ENCODE peak calls at places on chromosomes 16 and 17, in seven cellular contexts. One of them, this sample, is unnamed.

GRCh38 chr17:61834610-61835009 is 28.7 kb downstream of the BRIP1 start:
- DNase-seq in lower leg skin: no peak
- DNase-seq in ascending aorta: no peak
- DNase-seq in thoracic aorta: no peak
- DNase-seq in adrenal gland: no peak
- DNase-seq in lung: no peak
- DNase-seq in Peyer's patch: no peak
- DNase-seq in this sample: no peak

GRCh38 chr16:68369697-68370096 is 58.9 kb downstream of the PRMT7 start:
- DNase-seq in adrenal gland: no peak
- DNase-seq in lung: no peak
- DNase-seq in Peyer's patch: no peak
- DNase-seq in lower leg skin: no peak
- DNase-seq in thoracic aorta: no peak
- DNase-seq in ascending aorta: no peak
- DNase-seq in this sample: peak; percentile 53

GRCh38 chr17:76151896-76152454 is 10.9 kb upstream of the FOXJ1 start:
- DNase-seq in adrenal gland: no peak
- DNase-seq in thoracic aorta: no peak
- DNase-seq in lung: no peak
- DNase-seq in ascending aorta: no peak
- DNase-seq in Peyer's patch: peak; percentile 20
- DNase-seq in lower leg skin: peak; percentile 32
- DNase-seq in this sample: no peak

GRCh38 chr16:75379339-75379738 is 54.0 kb downstream of the CFDP1 start:
- DNase-seq in lower leg skin: no peak
- DNase-seq in Peyer's patch: no peak
- DNase-seq in lung: no peak
- DNase-seq in thoracic aorta: no peak
- DNase-seq in adrenal gland: no peak
- DNase-seq in ascending aorta: no peak
- DNase-seq in this sample: peak; percentile 27

GRCh38 chr17:80260791-80261158 is at the start of gene RNF213:
- DNase-seq in adrenal gland: peak; percentile 66
- DNase-seq in lower leg skin: peak; percentile 90
- DNase-seq in lung: peak; percentile 41
- DNase-seq in thoracic aorta: no peak
- DNase-seq in ascending aorta: no peak
- DNase-seq in Peyer's patch: peak; percentile 85
- DNase-seq in this sample: no peak

GRCh38 chr16:7482596-7483290 is 150.1 kb downstream of the RBFOX1 start:
- DNase-seq in Peyer's patch: no peak
- DNase-seq in lung: no peak
- DNase-seq in thoracic aorta: no peak
- DNase-seq in adrenal gland: no peak
- DNase-seq in lower leg skin: no peak
- DNase-seq in ascending aorta: no peak
- DNase-seq in this sample: no peak

GRCh38 chr17:16214190-16215001 is 938 bp downstream of the NCOR1 start:
- DNase-seq in Peyer's patch: no peak
- DNase-seq in lower leg skin: no peak
- DNase-seq in lung: no peak
- DNase-seq in thoracic aorta: no peak
- DNase-seq in ascending aorta: no peak
- DNase-seq in adrenal gland: no peak
- DNase-seq in this sample: no peak

GRCh38 chr16:4345439-4346204 is 5.5 kb downstream of the PAM16 start:
- DNase-seq in Peyer's patch: no peak
- DNase-seq in ascending aorta: no peak
- DNase-seq in adrenal gland: peak; percentile 67
- DNase-seq in lung: no peak
- DNase-seq in thoracic aorta: no peak
- DNase-seq in lower leg skin: no peak
- DNase-seq in this sample: no peak

GRCh38 chr17:29178750-29179231 is 1.4 kb downstream of the MYO18A start:
- DNase-seq in Peyer's patch: peak; percentile 71
- DNase-seq in ascending aorta: no peak
- DNase-seq in thoracic aorta: no peak
- DNase-seq in lower leg skin: peak; percentile 86
- DNase-seq in lung: no peak
- DNase-seq in adrenal gland: peak; percentile 51
- DNase-seq in this sample: no peak

GRCh38 chr16:22786691-22787090 is 27.3 kb upstream of the HS3ST2 start:
- DNase-seq in thoracic aorta: no peak
- DNase-seq in Peyer's patch: no peak
- DNase-seq in lower leg skin: no peak
- DNase-seq in lung: no peak
- DNase-seq in ascending aorta: no peak
- DNase-seq in adrenal gland: no peak
- DNase-seq in this sample: no peak

GRCh38 chr17:50445730-50446305 is 19.8 kb downstream of the ACSF2 start:
- DNase-seq in lung: no peak
- DNase-seq in adrenal gland: no peak
- DNase-seq in thoracic aorta: no peak
- DNase-seq in Peyer's patch: no peak
- DNase-seq in ascending aorta: no peak
- DNase-seq in lower leg skin: no peak
- DNase-seq in this sample: no peak

GRCh38 chr17:60091908-60092331 is 13.2 kb upstream of the HEATR6 start:
- DNase-seq in Peyer's patch: no peak
- DNase-seq in lung: no peak
- DNase-seq in ascending aorta: no peak
- DNase-seq in adrenal gland: no peak
- DNase-seq in thoracic aorta: no peak
- DNase-seq in lower leg skin: no peak
- DNase-seq in this sample: no peak

GRCh38 chr16:24950275-24950674 is 64.9 kb downstream of the ARHGAP17 start:
- DNase-seq in lower leg skin: peak; percentile 61
- DNase-seq in ascending aorta: no peak
- DNase-seq in adrenal gland: peak; percentile 91
- DNase-seq in Peyer's patch: no peak
- DNase-seq in thoracic aorta: no peak
- DNase-seq in lung: no peak
- DNase-seq in this sample: no peak

GRCh38 chr17:80195671-80196529 is 24.2 kb downstream of the SGSH start:
- DNase-seq in Peyer's patch: no peak
- DNase-seq in lower leg skin: no peak
- DNase-seq in lung: no peak
- DNase-seq in ascending aorta: no peak
- DNase-seq in adrenal gland: no peak
- DNase-seq in thoracic aorta: no peak
- DNase-seq in this sample: no peak

GRCh38 chr16:56120447-56121155 is 70.7 kb upstream of the GNAO1 start:
- DNase-seq in lower leg skin: no peak
- DNase-seq in thoracic aorta: no peak
- DNase-seq in Peyer's patch: no peak
- DNase-seq in lung: no peak
- DNase-seq in adrenal gland: no peak
- DNase-seq in ascending aorta: no peak
- DNase-seq in this sample: no peak

GRCh38 chr16:69064164-69064563 is 41.3 kb upstream of the HAS3 start:
- DNase-seq in thoracic aorta: no peak
- DNase-seq in adrenal gland: no peak
- DNase-seq in ascending aorta: no peak
- DNase-seq in lung: no peak
- DNase-seq in Peyer's patch: no peak
- DNase-seq in lower leg skin: no peak
- DNase-seq in this sample: no peak

GRCh38 chr17:43754947-43755346 is 3.6 kb downstream of the SOST start:
- DNase-seq in adrenal gland: no peak
- DNase-seq in Peyer's patch: no peak
- DNase-seq in lower leg skin: no peak
- DNase-seq in thoracic aorta: no peak
- DNase-seq in lung: no peak
- DNase-seq in ascending aorta: no peak
- DNase-seq in this sample: no peak

GRCh38 chr16:89484923-89485679 is 5.3 kb downstream of the ANKRD11 start:
- DNase-seq in lung: no peak
- DNase-seq in Peyer's patch: no peak
- DNase-seq in thoracic aorta: no peak
- DNase-seq in adrenal gland: no peak
- DNase-seq in ascending aorta: no peak
- DNase-seq in lower leg skin: no peak
- DNase-seq in this sample: no peak

GRCh38 chr16:66359811-66360608 is 6.5 kb upstream of the CDH5 start:
- DNase-seq in thoracic aorta: no peak
- DNase-seq in adrenal gland: peak; percentile 73
- DNase-seq in lung: no peak
- DNase-seq in ascending aorta: no peak
- DNase-seq in lower leg skin: no peak
- DNase-seq in Peyer's patch: no peak
- DNase-seq in this sample: no peak

GRCh38 chr17:79326814-79327213 is 252.2 kb downstream of the ENGASE start:
- DNase-seq in ascending aorta: no peak
- DNase-seq in thoracic aorta: no peak
- DNase-seq in lung: no peak
- DNase-seq in lower leg skin: no peak
- DNase-seq in adrenal gland: no peak
- DNase-seq in Peyer's patch: no peak
- DNase-seq in this sample: no peak

GRCh38 chr17:17682737-17683675 is 1.7 kb downstream of the RAI1 start:
- DNase-seq in Peyer's patch: peak; percentile 80
- DNase-seq in lung: peak; percentile 69
- DNase-seq in thoracic aorta: no peak
- DNase-seq in lower leg skin: peak; percentile 91
- DNase-seq in adrenal gland: peak; percentile 92
- DNase-seq in ascending aorta: no peak
- DNase-seq in this sample: no peak

GRCh38 chr17:15659663-15660062 is 24.4 kb downstream of the TRIM16 start:
- DNase-seq in ascending aorta: no peak
- DNase-seq in lower leg skin: peak; percentile 68
- DNase-seq in lung: peak; percentile 80
- DNase-seq in thoracic aorta: no peak
- DNase-seq in adrenal gland: peak; percentile 73
- DNase-seq in Peyer's patch: no peak
- DNase-seq in this sample: no peak

GRCh38 chr17:49664706-49665211 is 13.1 kb downstream of the SPOP start:
- DNase-seq in lung: no peak
- DNase-seq in ascending aorta: no peak
- DNase-seq in Peyer's patch: no peak
- DNase-seq in adrenal gland: no peak
- DNase-seq in thoracic aorta: no peak
- DNase-seq in lower leg skin: no peak
- DNase-seq in this sample: no peak

DNA sequence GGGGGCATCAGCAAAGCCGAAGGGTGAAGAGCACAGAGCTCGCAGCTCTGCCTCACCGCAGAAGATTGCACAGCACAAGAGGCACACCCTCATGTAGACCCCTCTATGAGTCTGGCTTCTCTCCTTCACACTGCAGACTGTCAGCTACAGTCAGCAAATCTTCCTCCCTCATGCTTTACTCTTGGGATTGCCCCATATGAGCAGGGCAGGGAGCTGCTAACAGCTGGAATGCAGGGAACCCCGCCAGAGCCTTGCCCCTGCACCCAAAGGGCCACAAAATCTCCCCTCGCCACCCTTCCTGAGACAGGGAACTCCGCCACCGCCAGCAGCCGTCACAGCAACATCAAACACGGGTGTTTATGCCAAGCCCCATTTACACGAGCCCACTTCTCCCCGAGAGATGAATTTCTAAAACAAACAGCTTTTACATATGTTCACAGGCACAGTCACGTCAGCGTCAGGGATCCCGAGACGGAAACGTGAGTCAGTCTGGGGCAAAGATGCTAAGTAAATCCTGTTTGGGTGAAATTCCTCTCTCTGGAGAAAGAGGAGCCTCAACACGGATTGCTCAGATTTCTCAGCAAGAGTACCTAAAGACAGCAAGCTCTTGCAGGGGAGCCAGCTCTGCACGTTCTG is 121.8 kb downstream of the CDYL2 start:
- DNase-seq in thoracic aorta: no peak
- DNase-seq in lung: no peak
- DNase-seq in lower leg skin: no peak
- DNase-seq in Peyer's patch: no peak
- DNase-seq in adrenal gland: no peak
- DNase-seq in ascending aorta: no peak
- DNase-seq in this sample: no peak
- H3K4me3 ChIP-seq in thoracic aorta: no peak overlapping the region
- H3K4me3 ChIP-seq in lung: no peak overlapping the region
- H3K4me3 ChIP-seq in lower leg skin: no peak overlapping the region
- H3K4me3 ChIP-seq in Peyer's patch: no peak overlapping the region
- H3K4me3 ChIP-seq in adrenal gland: no peak overlapping the region
- H3K4me3 ChIP-seq in ascending aorta: no peak overlapping the region
- H3K4me3 ChIP-seq in this sample: no peak overlapping the region

DNA sequence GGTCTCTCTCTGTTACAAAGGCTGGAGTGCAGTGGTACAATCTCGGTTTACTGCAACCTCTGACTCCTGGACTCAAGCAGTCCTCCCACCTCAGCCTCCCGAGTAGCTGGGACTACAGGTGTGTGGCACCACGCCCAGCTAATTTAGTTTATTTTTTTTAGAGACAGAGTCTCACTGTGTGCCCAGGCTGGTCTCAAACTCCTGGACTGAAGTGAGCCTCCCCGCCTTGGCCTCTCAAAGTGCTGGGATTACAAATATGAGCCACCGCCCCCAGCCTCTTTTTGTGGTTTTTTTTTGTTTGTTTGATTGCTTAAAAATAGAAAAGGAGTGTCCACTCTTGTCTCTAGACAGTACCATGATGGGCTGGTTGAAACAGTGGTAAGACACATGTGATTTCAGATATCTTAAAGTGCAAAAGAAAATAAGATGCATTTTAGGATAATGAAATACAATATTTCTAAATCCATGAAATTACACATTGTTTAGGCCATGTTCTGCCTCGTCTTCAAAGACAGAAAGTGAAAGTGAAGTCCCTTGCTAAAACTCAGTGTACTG is 27.4 kb downstream of the KIAA0513 start:
- DNase-seq in thoracic aorta: no peak
- DNase-seq in adrenal gland: no peak
- DNase-seq in lower leg skin: no peak
- DNase-seq in ascending aorta: no peak
- DNase-seq in lung: no peak
- DNase-seq in Peyer's patch: no peak
- DNase-seq in this sample: no peak
- H3K4me3 ChIP-seq in thoracic aorta: peak overlapping the region; percentile 40
- H3K4me3 ChIP-seq in adrenal gland: peak overlapping the region; percentile 31
- H3K4me3 ChIP-seq in lower leg skin: no peak overlapping the region
- H3K4me3 ChIP-seq in ascending aorta: peak overlapping the region; percentile 37
- H3K4me3 ChIP-seq in lung: no peak overlapping the region
- H3K4me3 ChIP-seq in Peyer's patch: no peak overlapping the region
- H3K4me3 ChIP-seq in this sample: no peak overlapping the region

DNA sequence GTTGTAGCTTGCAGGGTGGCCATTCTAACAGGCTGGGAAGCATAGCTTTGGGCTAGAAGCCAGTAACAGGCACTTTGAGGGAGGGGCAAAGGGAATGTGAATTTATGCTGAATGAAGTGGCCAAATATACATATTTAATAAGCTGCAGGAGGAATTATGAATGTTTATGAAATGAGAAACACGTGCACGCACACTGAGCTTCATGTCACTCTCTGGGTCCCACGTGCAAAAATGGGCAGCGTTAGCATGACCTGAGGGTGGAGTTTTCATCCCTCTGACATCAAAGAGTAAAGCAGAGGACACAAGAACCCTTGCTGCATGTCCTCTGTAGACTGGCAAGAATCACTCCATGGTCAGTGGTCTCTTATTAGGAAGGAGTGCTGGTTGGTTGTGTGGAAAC is 337.0 kb downstream of the UTP18 start:
- DNase-seq in thoracic aorta: no peak
- DNase-seq in adrenal gland: no peak
- DNase-seq in ascending aorta: no peak
- DNase-seq in lung: no peak
- DNase-seq in Peyer's patch: no peak
- DNase-seq in lower leg skin: no peak
- DNase-seq in this sample: no peak
- H3K4me3 ChIP-seq in thoracic aorta: no peak overlapping the region
- H3K4me3 ChIP-seq in adrenal gland: no peak overlapping the region
- H3K4me3 ChIP-seq in ascending aorta: no peak overlapping the region
- H3K4me3 ChIP-seq in lung: no peak overlapping the region
- H3K4me3 ChIP-seq in Peyer's patch: no peak overlapping the region
- H3K4me3 ChIP-seq in lower leg skin: no peak overlapping the region
- H3K4me3 ChIP-seq in this sample: no peak overlapping the region

GRCh38 chr17:77966476-77966875 is 8.0 kb downstream of the TNRC6C start:
- DNase-seq in thoracic aorta: no peak
- DNase-seq in adrenal gland: no peak
- DNase-seq in ascending aorta: no peak
- DNase-seq in lower leg skin: no peak
- DNase-seq in lung: no peak
- DNase-seq in Peyer's patch: no peak
- DNase-seq in this sample: no peak
- H3K4me3 ChIP-seq in thoracic aorta: no peak overlapping the region
- H3K4me3 ChIP-seq in adrenal gland: no peak overlapping the region
- H3K4me3 ChIP-seq in ascending aorta: no peak overlapping the region
- H3K4me3 ChIP-seq in lower leg skin: no peak overlapping the region
- H3K4me3 ChIP-seq in lung: no peak overlapping the region
- H3K4me3 ChIP-seq in Peyer's patch: no peak overlapping the region
- H3K4me3 ChIP-seq in this sample: no peak overlapping the region

This sample was measured in GM12864.